ENCODE peak calls at places on chromosome 20, in four cellular contexts. V is SK-N-SH, I is HepG2, P is GM12878. U is an unnamed sample. For H3K4me1, the result is how much of the 10 kb centered on the place peaks cover.

GRCh38 chr20:38135641-38136420 is 29.2 kb downstream of the TGM2 start:
- DNase-seq in V (no peak), I (no peak), P (no peak), U (no peak)

GRCh38 chr20:48538058-48538825 is 289.6 kb downstream of the PREX1 start:
- DNase-seq in V (no peak), I (peak), P (no peak), U (no peak)

GRCh38 chr20:6489361-6490154 is 277.9 kb upstream of the BMP2 start:
- DNase-seq in V (no peak), I (peak), P (no peak), U (no peak)

GRCh38 chr20:36317675-36318074 is 11.5 kb downstream of the DLGAP4 start:
- DNase-seq in V (peak), I (no peak), P (no peak), U (no peak)

GRCh38 chr20:5835870-5836269 is 85.7 kb downstream of the SHLD1 start:
- DNase-seq in V (no peak), I (no peak), P (no peak), U (no peak)

GRCh38 chr20:34753706-34754461 is 49.7 kb downstream of the TP53INP2 start:
- DNase-seq in V (no peak), I (no peak), P (no peak), U (no peak)

GRCh38 chr20:45426621-45427020 is 10.7 kb downstream of the PIGT start:
- DNase-seq in V (no peak), I (no peak), P (no peak), U (no peak)

GRCh38 chr20:16256981-16257380 is 316.3 kb downstream of the KIF16B start:
- DNase-seq in V (no peak), I (no peak), P (no peak), U (no peak)

GRCh38 chr20:35807877-35808276 is 36.1 kb downstream of the PHF20 start:
- DNase-seq in V (no peak), I (no peak), P (no peak), U (no peak)

GRCh38 chr20:25865715-25866656 is 169.3 kb upstream of the ZNF337 start:
- DNase-seq in V (peak), I (peak), P (no peak), U (no peak)

GRCh38 chr20:33576432-33576883 is 85.7 kb upstream of the C20orf144 start:
- DNase-seq in V (peak), I (no peak), P (no peak), U (no peak)

GRCh38 chr20:59567585-59568508 is 36.5 kb upstream of the PHACTR3 start:
- DNase-seq in V (no peak), I (no peak), P (no peak), U (no peak)

GRCh38 chr20:1108437-1108920 is 9.9 kb upstream of the PSMF1 start:
- DNase-seq in V (peak), I (peak), P (no peak), U (peak)

GRCh38 chr20:38789503-38790209 is 15.8 kb upstream of the PPP1R16B start:
- DNase-seq in V (no peak), I (no peak), P (no peak), U (no peak)

GRCh38 chr20:59403261-59403961 is 103.0 kb downstream of the EDN3 start:
- DNase-seq in V (peak), I (no peak), P (no peak), U (peak)

GRCh38 chr20:50460115-50460607 is 50.0 kb upstream of the PTPN1 start:
- DNase-seq in V (no peak), I (no peak), P (no peak), U (no peak)

GRCh38 chr20:6169251-6169650 is 46.4 kb upstream of the FERMT1 start:
- DNase-seq in V (no peak), I (peak), P (no peak), U (no peak)

GRCh38 chr20:46065006-46065405 is 24.8 kb downstream of the NCOA5 start:
- DNase-seq in V (no peak), I (no peak), P (no peak), U (peak)

GRCh38 chr20:37936451-37936850 is 33.5 kb downstream of the VSTM2L start:
- DNase-seq in V (no peak), I (no peak), P (no peak), U (no peak)

GRCh38 chr20:362271-363254 is 15.7 kb downstream of the NRSN2 start:
- DNase-seq in V (peak), I (peak), P (no peak), U (no peak)

GRCh38 chr20:36975085-36975829 is 23.7 kb upstream of the SAMHD1 start:
- DNase-seq in V (no peak), I (no peak), P (no peak), U (no peak)

GRCh38 chr20:14992071-14992654 is 654.8 kb upstream of the FLRT3 start:
- DNase-seq in V (no peak), I (peak), P (no peak), U (no peak)

GRCh38 chr20:50070361-50070760 is 42.6 kb downstream of the UBE2V1 start:
- DNase-seq in V (no peak), I (peak), P (no peak), U (no peak)

GRCh38 chr20:35235881-35236280 is 9.4 kb downstream of the MMP24 start:
- DNase-seq in V (no peak), I (no peak), P (no peak), U (no peak)

GRCh38 chr20:37989601-37990001 is 43.7 kb downstream of the TTI1 start:
- DNase-seq in V (no peak), I (no peak), P (no peak), U (no peak)

GRCh38 chr20:25246182-25246943 is 1.5 kb upstream of the PYGB start:
- DNase-seq in V (peak), I (no peak), P (no peak), U (no peak)

GRCh38 chr20:52847029-52847660 is 125.0 kb upstream of the TSHZ2 start:
- DNase-seq in V (no peak), I (no peak), P (no peak), U (no peak)

GRCh38 chr20:16708590-16708989 is 21.2 kb upstream of the SNRPB2 start:
- DNase-seq in V (no peak), I (no peak), P (no peak), U (no peak)

GRCh38 chr20:43459022-43459942 is 1.6 kb downstream of the SRSF6 start:
- DNase-seq in V (no peak), I (no peak), P (no peak), U (no peak)

GRCh38 chr20:43460172-43460829 is 2.6 kb downstream of the SRSF6 start:
- DNase-seq in V (no peak), I (no peak), P (no peak), U (no peak)

GRCh38 chr20:43458422-43458924 is 777 bp downstream of the SRSF6 start:
- DNase-seq in V (no peak), I (no peak), P (no peak), U (no peak)

GRCh38 chr20:43456809-43457639 is 672 bp upstream of the SRSF6 start:
- DNase-seq in V (peak), I (peak), P (peak), U (peak)

DNA sequence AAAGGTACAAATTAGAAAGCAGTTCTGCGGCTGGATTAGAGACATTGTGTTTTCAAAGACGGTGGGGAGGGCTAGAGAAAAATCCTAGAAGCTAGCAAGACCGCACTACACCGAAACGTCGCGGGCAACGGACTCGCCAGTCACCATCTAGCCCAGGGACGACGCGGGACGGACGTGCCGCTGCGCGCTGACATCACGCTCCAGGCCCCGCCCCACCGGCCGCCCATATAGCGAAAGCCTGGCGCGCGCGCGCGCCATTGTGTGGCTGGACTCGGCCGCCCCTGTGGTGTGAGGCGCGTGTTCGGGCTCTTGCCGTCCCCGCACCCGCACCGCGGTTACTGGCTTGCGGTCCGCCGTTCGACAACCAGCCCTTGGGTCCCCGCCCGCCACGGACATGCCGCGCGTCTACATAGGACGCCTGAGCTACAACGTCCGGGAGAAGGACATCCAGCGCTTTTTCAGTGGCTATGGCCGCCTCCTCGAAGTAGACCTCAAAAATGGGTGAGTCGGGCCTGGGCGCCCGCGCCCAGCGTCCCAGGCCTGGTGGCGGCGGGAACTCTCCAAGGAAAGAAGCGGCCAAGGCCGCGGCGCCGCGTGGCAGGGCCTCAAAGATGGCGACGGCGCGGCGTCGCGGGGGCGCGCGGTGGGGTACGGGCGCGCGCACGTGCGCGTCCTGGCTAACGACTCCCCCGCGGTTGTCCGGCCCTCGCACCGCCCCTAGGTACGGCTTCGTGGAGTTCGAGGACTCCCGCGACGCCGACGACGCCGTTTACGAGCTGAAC is at the start of gene SRSF6:
- DNase-seq in V (peak), I (peak), P (peak), U (peak)
- H3K4me1 ChIP-seq in V (under half), I (half or more), P (under half), U (under half)

GRCh38 chr20:11917663-11918062 is at the start of gene BTBD3:
- DNase-seq in V (peak), I (no peak), P (no peak), U (no peak)
- TF ChIP-seq TCF12 in V (no peak), I (no peak), P (no peak), U (no peak)

DNA sequence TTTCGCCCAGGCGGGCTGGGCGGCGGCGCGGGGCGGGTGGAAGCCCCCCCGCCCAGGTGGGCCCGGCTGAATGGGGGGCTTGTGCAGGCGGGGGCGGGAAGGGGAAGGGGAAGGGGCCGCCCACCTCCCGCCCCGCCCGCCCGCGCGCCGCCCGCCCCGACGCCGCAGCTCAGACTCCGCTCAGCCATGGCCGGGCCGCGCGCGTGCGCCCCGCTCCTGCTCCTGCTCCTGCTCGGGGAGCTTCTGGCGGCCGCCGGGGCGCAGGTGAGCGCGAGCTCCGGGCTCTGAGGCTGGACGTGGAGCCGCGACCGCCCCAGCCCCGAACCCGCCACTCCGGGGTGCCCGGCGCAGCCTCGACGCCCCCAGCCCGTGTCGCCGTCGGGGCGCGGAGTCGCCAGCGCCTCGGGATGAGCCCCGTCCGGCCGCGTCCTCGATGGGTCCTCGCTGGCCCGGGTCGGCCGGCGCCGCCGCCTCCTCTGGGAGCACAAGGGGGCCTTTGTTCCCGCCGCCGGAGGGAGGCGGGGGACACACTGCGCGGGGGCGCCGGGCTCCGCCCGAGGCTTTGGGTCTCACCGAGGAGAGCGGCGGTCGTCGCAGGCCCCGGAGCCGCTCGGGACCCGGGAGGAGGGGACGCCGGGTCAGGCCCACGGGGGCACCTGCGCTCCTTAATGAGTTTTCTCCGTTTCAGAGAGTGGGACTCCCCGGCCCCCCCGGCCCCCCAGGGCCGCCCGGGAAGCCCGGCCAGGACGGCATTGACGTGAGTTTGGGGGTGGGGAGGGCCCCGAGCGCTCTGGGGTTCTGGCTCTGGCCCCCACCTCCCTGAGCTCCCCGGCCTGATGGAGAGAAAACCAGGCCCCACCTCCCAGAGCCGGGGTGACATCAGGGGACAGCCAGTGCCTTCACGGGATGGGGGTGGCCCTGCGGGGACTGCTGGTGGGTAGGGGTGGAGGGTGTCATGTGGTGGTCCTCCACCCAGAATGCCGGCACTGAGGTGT is at the start of gene COL9A3:
- DNase-seq in V (peak), I (peak), P (no peak), U (no peak)
- H3K4me1 ChIP-seq in V (half or more), I (half or more), P (under half), U (under half)

DNA sequence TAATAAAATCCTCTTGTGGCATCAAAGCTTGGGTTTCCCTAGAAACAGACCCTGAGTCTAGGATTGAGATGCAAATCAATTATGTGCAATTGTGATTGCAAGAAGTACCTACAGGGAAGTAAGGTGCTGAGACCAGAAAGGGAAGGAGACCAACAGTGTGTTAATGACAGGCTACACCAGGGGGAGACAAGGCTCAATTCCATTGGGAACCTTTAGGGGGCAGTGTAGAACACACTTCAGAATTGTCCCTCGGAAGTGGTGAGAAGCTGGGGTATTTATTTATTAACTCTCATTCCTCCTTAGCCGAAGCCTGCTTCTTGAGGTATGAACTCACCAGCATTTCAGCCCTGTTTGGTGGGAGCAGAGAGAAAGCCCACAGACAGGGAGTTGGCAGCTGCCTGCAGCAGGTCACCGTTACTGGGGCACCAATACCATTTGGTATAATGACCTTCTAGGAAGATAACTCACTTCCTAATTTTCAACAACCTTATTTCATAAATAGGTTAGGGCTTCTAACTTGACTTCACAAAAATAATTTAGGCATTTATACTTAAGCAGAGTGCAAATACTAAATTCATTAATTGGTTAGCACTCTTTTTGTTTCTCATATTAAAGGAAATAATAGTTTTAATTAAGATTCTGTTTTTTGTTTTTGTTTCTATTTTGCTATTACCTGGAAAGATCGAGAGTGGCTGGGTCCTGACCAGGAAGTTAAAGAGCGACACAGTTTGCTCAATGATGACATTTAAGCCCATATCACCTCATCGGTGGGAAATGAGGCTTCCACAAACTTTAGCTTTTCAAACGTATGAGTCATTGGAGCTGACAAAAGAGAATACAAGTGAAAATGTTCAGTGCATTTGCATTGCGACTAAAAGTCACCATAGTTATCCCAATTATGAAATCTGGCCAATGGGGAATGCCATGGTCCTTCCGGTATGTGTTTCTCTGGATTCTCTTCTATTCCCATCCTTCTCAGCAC is 94.8 kb downstream of the BTBD3 start:
- DNase-seq in V (peak), I (peak), P (peak), U (peak)
- TF ChIP-seq TCF12 in V (no peak), I (no peak), P (no peak), U (no peak)

DNA sequence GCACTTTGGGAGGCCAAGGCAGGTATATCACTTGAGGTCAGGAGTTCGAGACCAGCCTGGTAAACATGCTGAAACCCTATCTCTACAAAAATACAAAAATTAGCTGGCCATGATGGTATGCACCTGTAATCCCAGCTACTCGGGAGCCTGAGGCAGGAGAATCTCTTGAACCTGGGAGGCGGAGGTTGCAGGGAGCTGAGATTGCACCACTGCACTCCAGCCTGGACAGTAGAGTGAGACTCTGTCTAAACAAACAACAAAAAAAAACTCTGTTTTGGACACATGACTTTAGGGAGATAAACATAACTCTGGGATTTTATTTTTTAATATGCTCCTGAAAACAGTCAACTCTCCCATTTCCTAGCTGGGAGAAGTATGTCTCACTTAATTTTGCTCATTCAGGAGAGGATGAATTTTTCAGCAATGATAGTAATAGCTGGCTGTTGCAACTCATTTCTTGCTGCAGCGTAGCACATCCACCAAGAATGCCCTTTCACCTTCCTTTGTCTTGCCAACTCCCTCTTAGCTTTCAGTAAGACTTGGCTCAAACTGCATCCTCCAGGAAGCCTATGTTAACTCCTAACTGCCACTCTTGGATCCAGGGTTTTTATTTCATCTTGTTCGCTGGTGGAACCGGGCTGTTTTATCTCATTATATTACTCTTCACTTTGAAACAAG is 24.3 kb downstream of the TOP1 start:
- DNase-seq in V (no peak), I (no peak), P (no peak), U (no peak)
- H3K4me1 ChIP-seq in V (under half), I (half or more), P (under half), U (under half)

DNA sequence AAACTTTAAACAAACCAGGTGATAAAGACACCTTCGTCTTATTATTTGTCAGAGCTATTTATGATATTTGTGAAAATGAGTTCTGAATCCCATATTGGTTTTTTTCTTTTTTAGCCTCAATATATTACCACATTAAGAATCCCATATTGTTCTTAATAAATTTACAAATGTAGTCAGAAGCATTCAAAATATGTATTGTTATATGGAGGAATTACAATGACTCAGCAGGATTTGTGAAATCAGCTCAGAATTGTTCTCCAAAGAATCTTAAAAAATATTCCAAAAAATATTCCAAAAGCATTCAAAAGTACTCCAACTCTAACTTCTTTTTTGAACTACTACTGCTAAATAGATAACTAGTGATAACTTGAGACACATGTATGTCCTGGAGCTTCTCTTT is 6.5 kb upstream of the ZNF343 start:
- DNase-seq in V (no peak), I (no peak), P (no peak), U (no peak)
- TF ChIP-seq TCF12 in V (no peak), I (no peak), P (no peak), U (no peak)